ENCODE peak calls at places on chromosomes 13 and 19, in four cellular contexts. B, I, L and M are unnamed samples.

GRCh38 chr19:29843180-29844051 is 31.6 kb downstream of the CCNE1 start:
- DNase-seq in B (peak), I (peak), L (no peak), M (peak)

GRCh38 chr13:90564096-90564495 is 783.4 kb upstream of the MIR17HG start:
- DNase-seq in B (no peak), L (no peak), I (no peak), M (no peak)

GRCh38 chr13:31064636-31065035 is 97.1 kb downstream of the HSPH1 start:
- DNase-seq in L (no peak), I (no peak), B (no peak), M (no peak)

GRCh38 chr19:16213076-16213475 is 15.4 kb downstream of the AP1M1 start:
- DNase-seq in B (no peak), I (no peak), L (no peak), M (no peak)

GRCh38 chr19:10748924-10749434 is 31.1 kb downstream of the DNM2 start:
- DNase-seq in I (no peak), L (no peak), B (no peak), M (no peak)

GRCh38 chr13:80083516-80084085 is 257.3 kb downstream of the SPRY2 start:
- DNase-seq in B (no peak), I (no peak), L (no peak), M (no peak)

GRCh38 chr13:38496956-38497355 is 147.3 kb downstream of the UFM1 start:
- DNase-seq in B (no peak), L (no peak), I (no peak), M (no peak)

GRCh38 chr19:35533201-35533821 is at the start of gene GAPDHS:
- DNase-seq in L (no peak), I (no peak), B (no peak), M (no peak)

GRCh38 chr19:1130801-1131717 is 27.3 kb downstream of the GPX4 start:
- DNase-seq in B (peak), I (no peak), L (peak), M (peak)

GRCh38 chr19:10855879-10856522 is 7.8 kb downstream of the C19orf38 start:
- DNase-seq in L (no peak), I (peak), B (no peak), M (no peak)

GRCh38 chr19:2736550-2737190 is 3.1 kb downstream of the SLC39A3 start:
- DNase-seq in L (no peak), I (no peak), B (no peak), M (no peak)

GRCh38 chr13:44853641-44854040 is 135.6 kb downstream of the NUFIP1 start:
- DNase-seq in L (no peak), B (no peak), I (no peak), M (no peak)

GRCh38 chr19:7216373-7216902 is 77.8 kb downstream of the INSR start:
- DNase-seq in B (no peak), L (no peak), I (no peak), M (no peak)